ENCODE peak calls at places on chromosomes 6 and 20, in eight cellular contexts. Y is uterus, S is NB4, X is breast epithelium, W is GM12892, P is A549, B is IMR-90, J is stomach. V is an unnamed sample.
A peak's percentile ranks its signal among the peaks of the same experiment; 100 is the strongest.

GRCh38 chr6:40308533-40309306 is 278.4 kb downstream of the LRFN2 start:
- DNase-seq in Y (peak; percentile 36), S (peak; percentile 59), X (no peak), W (peak; percentile 58), P (peak; percentile 13), B (peak; percentile 26), J (peak; percentile 67), V (peak; percentile 41)

GRCh38 chr6:106254636-106255035 is 70.9 kb downstream of the ATG5 start:
- DNase-seq in Y (no peak), S (peak; percentile 41), X (no peak), W (no peak), P (no peak), B (peak; percentile 70), J (no peak), V (peak; percentile 12)

GRCh38 chr6:35170166-35170565 is 29.0 kb upstream of the TCP11 start:
- DNase-seq in Y (no peak), S (no peak), X (no peak), W (no peak), P (no peak), B (peak; percentile 79), J (no peak), V (no peak)

GRCh38 chr6:169967687-169968086 is 216.3 kb downstream of the ERMARD start:
- DNase-seq in Y (no peak), S (no peak), X (no peak), W (no peak), P (no peak), B (no peak), J (no peak), V (no peak)

GRCh38 chr6:152313542-152314482 is 323.4 kb downstream of the SYNE1 start:
- DNase-seq in Y (no peak), S (no peak), X (no peak), W (no peak), P (no peak), B (peak; percentile 85), J (no peak), V (no peak)

GRCh38 chr6:70310063-70310694 is 7.3 kb upstream of the COL9A1 start:
- DNase-seq in Y (no peak), S (peak; percentile 57), X (no peak), W (no peak), P (peak; percentile 54), B (peak; percentile 53), J (no peak), V (peak; percentile 79)

GRCh38 chr20:62977613-62978558 is 25.4 kb downstream of the SLC17A9 start:
- DNase-seq in Y (no peak), S (peak; percentile 60), X (no peak), W (peak; percentile 78), P (peak; percentile 34), B (no peak), J (peak; percentile 60), V (no peak)

GRCh38 chr6:48150701-48151100 is 39.7 kb upstream of the PTCHD4 start:
- DNase-seq in Y (no peak), S (no peak), X (no peak), W (no peak), P (no peak), B (no peak), J (no peak), V (no peak)

GRCh38 chr6:44785123-44785522 is 397.6 kb downstream of the CDC5L start:
- DNase-seq in Y (no peak), S (no peak), X (no peak), W (no peak), P (no peak), B (no peak), J (no peak), V (no peak)

GRCh38 chr6:50849781-50850180 is 31.1 kb downstream of the TFAP2B start:
- DNase-seq in Y (no peak), S (no peak), X (no peak), W (no peak), P (no peak), B (no peak), J (no peak), V (no peak)

GRCh38 chr20:59308493-59309201 is 8.2 kb downstream of the EDN3 start:
- DNase-seq in Y (no peak), S (no peak), X (no peak), W (no peak), P (no peak), B (no peak), J (peak; percentile 29), V (no peak)

GRCh38 chr6:44976677-44977405 is 351.3 kb upstream of the RUNX2 start:
- DNase-seq in Y (no peak), S (no peak), X (no peak), W (no peak), P (no peak), B (peak; percentile 12), J (no peak), V (no peak)

GRCh38 chr6:142842423-142843261 is 102.3 kb downstream of the HIVEP2 start:
- DNase-seq in Y (no peak), S (no peak), X (no peak), W (no peak), P (peak; percentile 49), B (peak; percentile 57), J (no peak), V (no peak)

GRCh38 chr6:40832691-40833090 is 206.3 kb downstream of the UNC5CL start:
- DNase-seq in Y (no peak), S (no peak), X (no peak), W (no peak), P (no peak), B (no peak), J (no peak), V (no peak)

GRCh38 chr6:28794175-28795002 is 129.4 kb downstream of the TRIM27 start:
- DNase-seq in Y (no peak), S (peak; percentile 85), X (no peak), W (no peak), P (peak; percentile 68), B (peak; percentile 31), J (no peak), V (peak; percentile 39)

GRCh38 chr20:11281240-11281639 is 607.4 kb upstream of the JAG1 start:
- DNase-seq in Y (no peak), S (no peak), X (no peak), W (no peak), P (no peak), B (no peak), J (no peak), V (no peak)

GRCh38 chr20:19288636-19289035 is 76.2 kb downstream of the SLC24A3 start:
- DNase-seq in Y (no peak), S (no peak), X (no peak), W (no peak), P (no peak), B (no peak), J (no peak), V (no peak)

GRCh38 chr6:148203970-148204369 is 138.7 kb upstream of the SASH1 start:
- DNase-seq in Y (no peak), S (peak; percentile 95), X (no peak), W (no peak), P (no peak), B (peak; percentile 90), J (no peak), V (no peak)

GRCh38 chr6:27551607-27552006 is 78.7 kb upstream of the ZNF184 start:
- DNase-seq in Y (no peak), S (no peak), X (no peak), W (no peak), P (no peak), B (no peak), J (no peak), V (no peak)

GRCh38 chr6:136897071-136897470 is 25.0 kb upstream of the SLC35D3 start:
- DNase-seq in Y (no peak), S (no peak), X (no peak), W (no peak), P (no peak), B (no peak), J (no peak), V (no peak)

GRCh38 chr6:157133856-157134255 is 189.5 kb downstream of the TMEM242 start:
- DNase-seq in Y (no peak), S (no peak), X (no peak), W (no peak), P (no peak), B (peak; percentile 54), J (no peak), V (no peak)

GRCh38 chr6:18323935-18324707 is 59.8 kb upstream of the DEK start:
- DNase-seq in Y (no peak), S (peak; percentile 53), X (no peak), W (no peak), P (peak; percentile 36), B (peak; percentile 61), J (no peak), V (peak; percentile 48)

DNA sequence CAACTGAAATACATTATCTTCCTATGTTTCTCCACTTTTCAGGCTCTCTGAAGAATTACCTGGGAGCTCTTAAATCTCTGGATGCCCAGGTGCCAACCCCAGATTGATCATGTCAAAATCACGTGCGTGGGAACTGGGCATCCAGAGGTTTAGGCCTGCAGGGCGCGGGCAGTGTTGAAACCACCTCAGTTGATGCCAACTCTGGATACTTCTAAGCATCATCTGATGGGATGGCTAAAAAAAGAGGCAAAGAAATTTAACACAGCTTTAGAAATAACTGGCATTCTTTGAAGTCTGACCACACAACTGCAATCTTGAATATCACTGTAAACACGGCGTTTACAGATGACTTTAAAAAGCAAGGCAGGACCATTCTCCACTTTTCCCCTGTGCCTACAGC is 41.9 kb downstream of the PTGIS start:
- DNase-seq in Y (no peak), S (no peak), X (no peak), W (no peak), P (no peak), B (no peak), J (no peak), V (no peak)
- TF ChIP-seq POLR2A in Y (no peak), S (no peak), X (no peak), W (no peak), P (no peak), B (no peak), J (no peak), V (no peak)

GRCh38 chr20:56468317-56469076 is at the start of gene RTF2:
- DNase-seq in Y (peak; percentile 90), S (peak; percentile 96), X (peak; percentile 87), W (peak; percentile 77), P (peak; percentile 94), B (peak; percentile 96), J (peak; percentile 94), V (peak; percentile 97)
- TF ChIP-seq POLR2A in Y (peak; percentile 66), S (peak; percentile 87), X (peak; percentile 43), W (peak; percentile 82), P (peak; percentile 57), B (peak; percentile 75), J (no peak), V (peak; percentile 80)

GRCh38 chr6:13711726-13712484 is at the start of gene RANBP9:
- DNase-seq in Y (peak; percentile 89), S (peak; percentile 94), X (peak; percentile 72), W (peak; percentile 70), P (peak; percentile 81), B (peak; percentile 86), J (peak; percentile 89), V (peak; percentile 93)
- TF ChIP-seq POLR2A in Y (peak; percentile 85), S (peak; percentile 60), X (peak; percentile 66), W (peak; percentile 82), P (peak; percentile 53), B (peak; percentile 74), J (no peak), V (peak; percentile 81)

DNA sequence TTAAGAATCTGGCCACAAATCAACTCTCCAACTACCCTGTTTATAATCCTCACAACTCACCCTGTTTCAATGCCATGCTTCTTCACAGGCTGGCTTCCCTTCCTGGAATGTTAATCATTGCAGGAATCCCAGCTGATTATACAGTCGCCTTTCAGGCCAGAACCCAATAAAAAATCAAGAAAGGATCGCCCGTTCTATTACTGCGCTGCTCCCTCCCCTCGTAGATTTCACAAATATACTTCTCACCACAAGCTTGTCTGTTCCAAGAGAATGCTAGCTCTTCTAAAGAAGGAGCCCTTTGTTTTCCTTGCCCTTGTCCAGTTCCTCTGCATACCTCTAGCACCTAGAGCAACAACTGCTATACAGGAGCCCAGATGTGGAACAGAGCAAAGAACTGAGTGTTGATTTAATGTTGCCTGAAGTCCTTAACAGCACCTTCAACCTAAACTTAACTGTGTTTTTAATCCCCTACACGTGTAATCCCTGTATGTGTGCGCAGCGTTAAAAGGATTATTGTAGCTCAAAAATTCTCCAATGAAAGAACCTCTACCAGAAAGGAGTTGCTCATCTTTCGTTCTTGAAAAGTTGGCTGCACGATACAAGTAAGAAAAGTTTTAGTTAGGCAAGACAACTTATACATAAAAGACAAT is 988 bp downstream of the ECHDC1 start:
- DNase-seq in Y (no peak), S (peak; percentile 31), X (no peak), W (no peak), P (peak; percentile 3), B (peak; percentile 54), J (no peak), V (peak; percentile 31)
- TF ChIP-seq POLR2A in Y (no peak), S (no peak), X (no peak), W (no peak), P (no peak), B (no peak), J (no peak), V (no peak)

V was measured in erythroblast.